ENCODE peak calls at places on chromosomes 2 and 18, in ten cellular contexts. One of them, this sample, is unnamed.

GRCh38 chr2:28978606-28979005 is 2.5 kb upstream of the TOGARAM2 start:
- DNase-seq in HT1080: no peak
- DNase-seq in activated T-cell treated with anti-CD3 and anti-CD28 coated beads for 1 hour: no peak
- DNase-seq in right atrium auricular region: no peak
- DNase-seq in Kasumi-1: no peak
- DNase-seq in renal cortical epithelial cell: no peak
- DNase-seq in NCI-H1092 treated with DMSO at 0.1 percent for 48 hours: no peak
- DNase-seq in ureter: no peak
- DNase-seq in naive B cell: no peak
- DNase-seq in GM12864: no peak
- DNase-seq in this sample: no peak

GRCh38 chr2:121287146-121287798 is 2.3 kb upstream of the TFCP2L1 start:
- DNase-seq in HT1080: no peak
- DNase-seq in activated T-cell treated with anti-CD3 and anti-CD28 coated beads for 1 hour: no peak
- DNase-seq in right atrium auricular region: peak
- DNase-seq in Kasumi-1: peak
- DNase-seq in renal cortical epithelial cell: no peak
- DNase-seq in NCI-H1092 treated with DMSO at 0.1 percent for 48 hours: no peak
- DNase-seq in ureter: no peak
- DNase-seq in naive B cell: no peak
- DNase-seq in GM12864: no peak
- DNase-seq in this sample: no peak

GRCh38 chr2:186690796-186691195 is 3.1 kb upstream of the FAM171B start:
- DNase-seq in HT1080: no peak
- DNase-seq in activated T-cell treated with anti-CD3 and anti-CD28 coated beads for 1 hour: no peak
- DNase-seq in right atrium auricular region: no peak
- DNase-seq in Kasumi-1: no peak
- DNase-seq in renal cortical epithelial cell: no peak
- DNase-seq in NCI-H1092 treated with DMSO at 0.1 percent for 48 hours: no peak
- DNase-seq in ureter: no peak
- DNase-seq in naive B cell: no peak
- DNase-seq in GM12864: no peak
- DNase-seq in this sample: no peak

GRCh38 chr2:232900811-232901701 is 31.0 kb downstream of the SNORC start:
- DNase-seq in HT1080: no peak
- DNase-seq in activated T-cell treated with anti-CD3 and anti-CD28 coated beads for 1 hour: no peak
- DNase-seq in right atrium auricular region: no peak
- DNase-seq in Kasumi-1: peak
- DNase-seq in renal cortical epithelial cell: no peak
- DNase-seq in NCI-H1092 treated with DMSO at 0.1 percent for 48 hours: no peak
- DNase-seq in ureter: no peak
- DNase-seq in naive B cell: no peak
- DNase-seq in GM12864: no peak
- DNase-seq in this sample: no peak

GRCh38 chr2:170747921-170748320 is 22.3 kb upstream of the ERICH2 start:
- DNase-seq in HT1080: peak
- DNase-seq in activated T-cell treated with anti-CD3 and anti-CD28 coated beads for 1 hour: no peak
- DNase-seq in right atrium auricular region: no peak
- DNase-seq in Kasumi-1: no peak
- DNase-seq in renal cortical epithelial cell: peak
- DNase-seq in NCI-H1092 treated with DMSO at 0.1 percent for 48 hours: no peak
- DNase-seq in ureter: no peak
- DNase-seq in naive B cell: no peak
- DNase-seq in GM12864: no peak
- DNase-seq in this sample: no peak

GRCh38 chr2:102735431-102736130 is 26.2 kb upstream of the TMEM182 start:
- DNase-seq in HT1080: no peak
- DNase-seq in activated T-cell treated with anti-CD3 and anti-CD28 coated beads for 1 hour: no peak
- DNase-seq in right atrium auricular region: no peak
- DNase-seq in Kasumi-1: no peak
- DNase-seq in renal cortical epithelial cell: peak
- DNase-seq in NCI-H1092 treated with DMSO at 0.1 percent for 48 hours: no peak
- DNase-seq in ureter: no peak
- DNase-seq in naive B cell: no peak
- DNase-seq in GM12864: no peak
- DNase-seq in this sample: no peak

GRCh38 chr2:25409468-25409867 is 67.7 kb upstream of the DNMT3A start:
- DNase-seq in HT1080: no peak
- DNase-seq in activated T-cell treated with anti-CD3 and anti-CD28 coated beads for 1 hour: no peak
- DNase-seq in right atrium auricular region: no peak
- DNase-seq in Kasumi-1: peak
- DNase-seq in renal cortical epithelial cell: no peak
- DNase-seq in NCI-H1092 treated with DMSO at 0.1 percent for 48 hours: no peak
- DNase-seq in ureter: no peak
- DNase-seq in naive B cell: no peak
- DNase-seq in GM12864: no peak
- DNase-seq in this sample: no peak

GRCh38 chr2:233440314-233440713 is 86.0 kb downstream of the DGKD start:
- DNase-seq in HT1080: no peak
- DNase-seq in activated T-cell treated with anti-CD3 and anti-CD28 coated beads for 1 hour: no peak
- DNase-seq in right atrium auricular region: no peak
- DNase-seq in Kasumi-1: no peak
- DNase-seq in renal cortical epithelial cell: no peak
- DNase-seq in NCI-H1092 treated with DMSO at 0.1 percent for 48 hours: no peak
- DNase-seq in ureter: no peak
- DNase-seq in naive B cell: no peak
- DNase-seq in GM12864: no peak
- DNase-seq in this sample: no peak

GRCh38 chr18:23618862-23619387 is 32.6 kb upstream of the NPC1 start:
- DNase-seq in HT1080: no peak
- DNase-seq in activated T-cell treated with anti-CD3 and anti-CD28 coated beads for 1 hour: no peak
- DNase-seq in right atrium auricular region: no peak
- DNase-seq in Kasumi-1: peak
- DNase-seq in renal cortical epithelial cell: peak
- DNase-seq in NCI-H1092 treated with DMSO at 0.1 percent for 48 hours: no peak
- DNase-seq in ureter: no peak
- DNase-seq in naive B cell: no peak
- DNase-seq in GM12864: no peak
- DNase-seq in this sample: no peak